ENCODE peak calls at places on chromosomes 16 and 17, in nine cellular contexts. One of them, this sample, is unnamed.

GRCh38 chr17:66564992-66565465 is 262.6 kb downstream of the PRKCA start:
- DNase-seq in stimulated activated CD8-positive, alpha-beta memory T cell treated with anti-CD3 and anti-CD28 coated beads, Interleukin-4, amount 100 ng/mL, for 4 hours: no peak
- DNase-seq in sciatic nerve: no peak
- DNase-seq in kidney tubule cell: no peak
- DNase-seq in HEK293T: no peak
- DNase-seq in lung: no peak
- DNase-seq in GM04504: no peak
- DNase-seq in C1 segment of cervical spinal cord: no peak
- DNase-seq in A549: no peak
- DNase-seq in this sample: no peak

GRCh38 chr17:50051082-50051576 is 4.8 kb upstream of the ITGA3 start:
- DNase-seq in stimulated activated CD8-positive, alpha-beta memory T cell treated with anti-CD3 and anti-CD28 coated beads, Interleukin-4, amount 100 ng/mL, for 4 hours: peak; percentile 50
- DNase-seq in kidney tubule cell: peak; percentile 99
- DNase-seq in A549: peak; percentile 96
- DNase-seq in HEK293T: no peak
- DNase-seq in GM04504: peak; percentile 59
- DNase-seq in lung: peak; percentile 73
- DNase-seq in C1 segment of cervical spinal cord: no peak
- DNase-seq in sciatic nerve: no peak
- DNase-seq in this sample: no peak

GRCh38 chr16:89257757-89258465 is 40.4 kb downstream of the ZNF778 start:
- DNase-seq in kidney tubule cell: no peak
- DNase-seq in stimulated activated CD8-positive, alpha-beta memory T cell treated with anti-CD3 and anti-CD28 coated beads, Interleukin-4, amount 100 ng/mL, for 4 hours: no peak
- DNase-seq in sciatic nerve: no peak
- DNase-seq in A549: no peak
- DNase-seq in C1 segment of cervical spinal cord: no peak
- DNase-seq in lung: no peak
- DNase-seq in HEK293T: no peak
- DNase-seq in GM04504: no peak
- DNase-seq in this sample: no peak

GRCh38 chr17:6496116-6496481 is 51.8 kb downstream of the PIMREG start:
- DNase-seq in C1 segment of cervical spinal cord: no peak
- DNase-seq in sciatic nerve: peak; percentile 33
- DNase-seq in kidney tubule cell: no peak
- DNase-seq in A549: no peak
- DNase-seq in lung: no peak
- DNase-seq in stimulated activated CD8-positive, alpha-beta memory T cell treated with anti-CD3 and anti-CD28 coated beads, Interleukin-4, amount 100 ng/mL, for 4 hours: no peak
- DNase-seq in GM04504: no peak
- DNase-seq in HEK293T: no peak
- DNase-seq in this sample: no peak

GRCh38 chr16:72247821-72248253 is 75.9 kb upstream of the PMFBP1 start:
- DNase-seq in stimulated activated CD8-positive, alpha-beta memory T cell treated with anti-CD3 and anti-CD28 coated beads, Interleukin-4, amount 100 ng/mL, for 4 hours: no peak
- DNase-seq in HEK293T: no peak
- DNase-seq in lung: no peak
- DNase-seq in A549: no peak
- DNase-seq in kidney tubule cell: peak; percentile 2
- DNase-seq in GM04504: peak; percentile 20
- DNase-seq in C1 segment of cervical spinal cord: no peak
- DNase-seq in sciatic nerve: no peak
- DNase-seq in this sample: no peak

GRCh38 chr17:67151717-67152116 is 93.3 kb downstream of the HELZ start:
- DNase-seq in GM04504: no peak
- DNase-seq in sciatic nerve: no peak
- DNase-seq in A549: peak; percentile 38
- DNase-seq in stimulated activated CD8-positive, alpha-beta memory T cell treated with anti-CD3 and anti-CD28 coated beads, Interleukin-4, amount 100 ng/mL, for 4 hours: no peak
- DNase-seq in kidney tubule cell: peak; percentile 47
- DNase-seq in C1 segment of cervical spinal cord: no peak
- DNase-seq in HEK293T: no peak
- DNase-seq in lung: no peak
- DNase-seq in this sample: no peak

GRCh38 chr16:73027655-73028220 is 20.2 kb downstream of the ZFHX3 start:
- DNase-seq in HEK293T: no peak
- DNase-seq in C1 segment of cervical spinal cord: no peak
- DNase-seq in sciatic nerve: peak; percentile 53
- DNase-seq in stimulated activated CD8-positive, alpha-beta memory T cell treated with anti-CD3 and anti-CD28 coated beads, Interleukin-4, amount 100 ng/mL, for 4 hours: no peak
- DNase-seq in lung: no peak
- DNase-seq in GM04504: no peak
- DNase-seq in A549: no peak
- DNase-seq in kidney tubule cell: no peak
- DNase-seq in this sample: no peak

GRCh38 chr16:50697881-50698767 is 4.7 kb downstream of the NOD2 start:
- DNase-seq in GM04504: peak; percentile 24
- DNase-seq in C1 segment of cervical spinal cord: peak; percentile 37
- DNase-seq in kidney tubule cell: peak; percentile 81
- DNase-seq in stimulated activated CD8-positive, alpha-beta memory T cell treated with anti-CD3 and anti-CD28 coated beads, Interleukin-4, amount 100 ng/mL, for 4 hours: no peak
- DNase-seq in lung: no peak
- DNase-seq in A549: no peak
- DNase-seq in sciatic nerve: no peak
- DNase-seq in HEK293T: no peak
- DNase-seq in this sample: no peak

GRCh38 chr17:5526821-5527598 is 40.6 kb downstream of the MIS12 start:
- DNase-seq in GM04504: peak; percentile 96
- DNase-seq in kidney tubule cell: peak; percentile 98
- DNase-seq in stimulated activated CD8-positive, alpha-beta memory T cell treated with anti-CD3 and anti-CD28 coated beads, Interleukin-4, amount 100 ng/mL, for 4 hours: peak; percentile 22
- DNase-seq in C1 segment of cervical spinal cord: peak; percentile 74
- DNase-seq in lung: no peak
- DNase-seq in sciatic nerve: peak; percentile 4
- DNase-seq in A549: peak; percentile 90
- DNase-seq in HEK293T: peak; percentile 77
- DNase-seq in this sample: no peak

GRCh38 chr17:48637323-48638260 is 11.4 kb upstream of the HOXB9 start:
- DNase-seq in C1 segment of cervical spinal cord: no peak
- DNase-seq in GM04504: peak; percentile 67
- DNase-seq in lung: no peak
- DNase-seq in kidney tubule cell: peak; percentile 59
- DNase-seq in sciatic nerve: no peak
- DNase-seq in A549: peak; percentile 57
- DNase-seq in stimulated activated CD8-positive, alpha-beta memory T cell treated with anti-CD3 and anti-CD28 coated beads, Interleukin-4, amount 100 ng/mL, for 4 hours: no peak
- DNase-seq in HEK293T: no peak
- DNase-seq in this sample: no peak

GRCh38 chr17:79778504-79779087 is 648 bp downstream of the CBX2 start:
- DNase-seq in kidney tubule cell: no peak
- DNase-seq in A549: no peak
- DNase-seq in GM04504: no peak
- DNase-seq in HEK293T: peak; percentile 49
- DNase-seq in C1 segment of cervical spinal cord: no peak
- DNase-seq in sciatic nerve: no peak
- DNase-seq in stimulated activated CD8-positive, alpha-beta memory T cell treated with anti-CD3 and anti-CD28 coated beads, Interleukin-4, amount 100 ng/mL, for 4 hours: no peak
- DNase-seq in lung: no peak
- DNase-seq in this sample: no peak